ENCODE peak calls at places on chromosome 9, in nine cellular contexts. F is gastrocnemius medialis, P is stomach, I is adrenal gland, U is cardiac muscle cell, G is GM23338, A is psoas muscle, R is mucosa of descending colon, S is aorta. O is an unnamed sample. For H3K4me1, the result is how much of the 10 kb centered on the place peaks cover.

GRCh38 chr9:84339951-84340350 is 607 bp downstream of the SLC28A3 start:
- DNase-seq in F (no peak), P (no peak), I (no peak), U (peak), G (peak), A (no peak), R (no peak), S (no peak), O (no peak)

GRCh38 chr9:93079371-93079770 is 16.6 kb upstream of the CARD19 start:
- DNase-seq in F (peak), P (no peak), I (peak), U (no peak), G (no peak), A (no peak), R (no peak), S (peak), O (peak)

GRCh38 chr9:91166796-91167366 is 194.8 kb downstream of the AUH start:
- DNase-seq in F (no peak), P (peak), I (no peak), U (no peak), G (peak), A (no peak), R (peak), S (no peak), O (no peak)

GRCh38 chr9:69937358-69937757 is 106.3 kb upstream of the MAMDC2 start:
- DNase-seq in F (no peak), P (no peak), I (no peak), U (no peak), G (no peak), A (no peak), R (no peak), S (no peak), O (no peak)

GRCh38 chr9:106752581-106752980 is 110.4 kb upstream of the ZNF462 start:
- DNase-seq in F (no peak), P (no peak), I (peak), U (peak), G (no peak), A (no peak), R (no peak), S (no peak), O (no peak)

GRCh38 chr9:132670816-132671371 is 630 bp downstream of the GTF3C4 start:
- DNase-seq in F (no peak), P (no peak), I (peak), U (peak), G (peak), A (peak), R (peak), S (no peak), O (peak)

GRCh38 chr9:135550344-135550918 is 4.5 kb downstream of the OBP2A start:
- DNase-seq in F (no peak), P (no peak), I (no peak), U (no peak), G (no peak), A (no peak), R (no peak), S (no peak), O (no peak)

GRCh38 chr9:114824130-114824529 is 18.3 kb upstream of the TNFSF15 start:
- DNase-seq in F (no peak), P (no peak), I (no peak), U (no peak), G (no peak), A (no peak), R (no peak), S (no peak), O (no peak)

GRCh38 chr9:126925876-126926275 is 11.3 kb downstream of the RALGPS1 start:
- DNase-seq in F (no peak), P (no peak), I (no peak), U (no peak), G (no peak), A (no peak), R (no peak), S (no peak), O (no peak)
- H3K4me1 ChIP-seq in F (under half), P (under half), I (under half), U (under half), G (under half), A (under half), R (under half), S (under half), O (under half)

GRCh38 chr9:95775191-95775590 is 100.3 kb upstream of the ERCC6L2 start:
- DNase-seq in F (no peak), P (no peak), I (no peak), U (no peak), G (no peak), A (no peak), R (no peak), S (no peak), O (no peak)
- H3K4me1 ChIP-seq in F (under half), P (under half), I (under half), U (under half), G (under half), A (under half), R (under half), S (under half), O (under half)

DNA sequence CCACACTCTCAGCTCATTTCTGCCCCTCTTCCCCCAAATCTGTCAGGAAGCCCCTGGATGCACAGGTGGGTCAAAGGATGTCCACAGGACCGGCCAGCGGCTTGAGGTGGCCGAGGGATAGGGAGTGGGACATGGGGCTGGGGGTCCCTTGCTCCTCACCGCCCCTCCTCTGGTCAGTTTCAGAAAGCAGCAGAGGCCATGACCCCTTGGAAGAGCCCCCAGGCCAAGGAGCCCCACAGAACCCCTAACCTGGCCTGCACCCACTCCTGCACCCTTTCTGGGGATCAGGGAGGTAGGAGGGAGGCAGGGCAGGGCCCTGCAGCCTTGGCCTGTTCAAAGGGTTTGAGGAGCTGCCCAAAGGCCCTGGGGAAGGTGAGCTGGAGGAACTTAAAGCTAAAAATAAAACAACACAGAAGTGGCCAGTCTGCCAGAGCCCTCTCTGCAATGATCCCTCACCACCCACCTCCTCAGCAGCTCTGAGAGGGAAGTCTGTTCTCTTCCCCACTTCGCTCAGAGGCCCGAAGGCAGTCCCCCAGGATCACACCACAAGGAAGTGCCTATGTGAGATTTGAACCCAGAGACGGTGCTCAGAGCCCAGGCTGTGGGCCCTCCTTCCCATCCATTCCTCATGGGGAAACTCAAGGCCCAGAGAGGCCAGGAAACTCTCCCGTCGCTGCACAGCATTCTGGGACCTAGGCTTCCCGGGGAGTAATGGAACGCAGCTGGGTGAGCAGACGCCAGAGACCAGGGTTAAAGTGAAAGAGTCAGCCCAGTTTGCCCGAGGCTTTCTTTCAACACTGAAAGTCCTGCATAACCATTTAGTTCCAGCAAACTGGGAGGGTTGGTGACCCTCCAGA is 918 bp downstream of the ENG start:
- DNase-seq in F (no peak), P (no peak), I (no peak), U (peak), G (no peak), A (no peak), R (no peak), S (no peak), O (no peak)
- H3K4me1 ChIP-seq in F (under half), P (under half), I (under half), U (under half), G (under half), A (under half), R (under half), S (under half), O (under half)

GRCh38 chr9:105290401-105290800 is 46.0 kb downstream of the SLC44A1 start:
- DNase-seq in F (no peak), P (no peak), I (no peak), U (no peak), G (no peak), A (no peak), R (no peak), S (no peak), O (no peak)
- H3K4me1 ChIP-seq in F (under half), P (under half), I (under half), U (under half), G (half or more), A (under half), R (under half), S (under half), O (under half)

GRCh38 chr9:121655231-121655755 is 3.9 kb downstream of the DAB2IP start:
- DNase-seq in F (no peak), P (no peak), I (no peak), U (no peak), G (no peak), A (no peak), R (no peak), S (no peak), O (no peak)
- H3K4me1 ChIP-seq in F (half or more), P (half or more), I (under half), U (under half), G (under half), A (half or more), R (under half), S (under half), O (under half)

GRCh38 chr9:16057541-16057940 is 504.7 kb downstream of the CCDC171 start:
- DNase-seq in F (no peak), P (no peak), I (no peak), U (no peak), G (no peak), A (no peak), R (no peak), S (no peak), O (no peak)
- H3K4me1 ChIP-seq in F (under half), P (under half), I (under half), U (under half), G (under half), A (under half), R (under half), S (under half), O (under half)

DNA sequence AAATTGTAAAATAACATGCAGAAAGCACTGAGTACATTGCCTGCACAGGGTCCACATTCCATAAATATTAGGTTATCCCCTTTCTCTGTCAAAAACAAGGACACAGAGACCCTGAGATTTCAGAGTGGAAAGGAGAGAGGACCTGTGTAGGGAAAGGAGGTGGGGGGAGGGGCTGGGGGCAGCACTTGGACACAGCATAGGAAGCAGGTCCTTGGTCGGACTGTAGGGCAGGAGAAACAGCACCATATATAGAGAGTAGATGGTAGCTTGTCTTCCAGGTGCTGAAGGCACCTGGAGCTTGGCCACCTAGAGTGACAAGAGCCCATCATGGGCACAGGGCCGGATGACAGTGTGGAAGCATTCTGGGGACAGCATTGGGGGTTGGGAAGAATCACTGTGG is 2.4 kb downstream of the TPM2 start:
- DNase-seq in F (peak), P (no peak), I (no peak), U (peak), G (no peak), A (no peak), R (no peak), S (no peak), O (no peak)
- H3K4me1 ChIP-seq in F (half or more), P (half or more), I (under half), U (under half), G (under half), A (under half), R (under half), S (under half), O (under half)

DNA sequence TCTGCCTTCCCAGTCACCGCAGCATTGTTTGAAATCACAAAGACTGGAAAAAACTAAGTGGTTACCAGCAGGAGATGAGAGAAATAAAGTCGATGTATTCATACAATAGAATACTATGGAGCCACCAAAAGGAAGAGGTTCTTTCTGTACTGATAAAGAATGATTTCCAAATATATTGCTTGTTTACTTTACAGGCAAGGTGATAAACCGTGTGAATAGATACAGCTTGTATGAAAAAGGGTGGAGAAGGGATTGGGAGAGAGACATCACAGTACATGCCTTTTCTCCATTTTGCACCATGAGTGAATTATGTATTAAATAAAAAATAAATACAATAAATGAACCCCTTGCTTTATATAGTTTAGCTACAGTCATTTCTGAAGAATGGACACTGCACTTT is 91.7 kb downstream of the RFK start:
- DNase-seq in F (no peak), P (no peak), I (no peak), U (no peak), G (no peak), A (no peak), R (no peak), S (no peak), O (no peak)
- H3K4me1 ChIP-seq in F (under half), P (under half), I (under half), U (under half), G (under half), A (under half), R (under half), S (under half), O (under half)

GRCh38 chr9:131406567-131407436 is 12.9 kb downstream of the PRRC2B start:
- DNase-seq in F (no peak), P (no peak), I (no peak), U (no peak), G (no peak), A (no peak), R (no peak), S (no peak), O (no peak)

GRCh38 chr9:131407717-131408195 is 13.9 kb downstream of the PRRC2B start:
- DNase-seq in F (peak), P (no peak), I (peak), U (peak), G (peak), A (peak), R (no peak), S (no peak), O (peak)

GRCh38 chr9:131410051-131410491 is 16.2 kb downstream of the PRRC2B start:
- DNase-seq in F (no peak), P (no peak), I (no peak), U (no peak), G (no peak), A (no peak), R (no peak), S (no peak), O (no peak)

GRCh38 chr9:131411719-131412681 is 18.1 kb downstream of the PRRC2B start:
- DNase-seq in F (no peak), P (no peak), I (no peak), U (no peak), G (no peak), A (no peak), R (no peak), S (no peak), O (no peak)

GRCh38 chr9:131409458-131409992 is 15.6 kb downstream of the PRRC2B start:
- DNase-seq in F (no peak), P (no peak), I (no peak), U (no peak), G (no peak), A (no peak), R (no peak), S (no peak), O (no peak)
- H3K4me1 ChIP-seq in F (half or more), P (half or more), I (half or more), U (half or more), G (half or more), A (half or more), R (under half), S (under half), O (half or more)

GRCh38 chr9:112751059-112751795 is 667 bp downstream of the SNX30 start:
- DNase-seq in F (peak), P (peak), I (peak), U (peak), G (peak), A (peak), R (peak), S (peak), O (peak)

GRCh38 chr9:112752334-112753110 is 2.0 kb downstream of the SNX30 start:
- DNase-seq in F (no peak), P (no peak), I (no peak), U (no peak), G (no peak), A (no peak), R (no peak), S (no peak), O (no peak)

GRCh38 chr9:112750767-112751058 is 153 bp downstream of the SNX30 start:
- DNase-seq in F (no peak), P (no peak), I (no peak), U (no peak), G (no peak), A (no peak), R (no peak), S (no peak), O (no peak)

GRCh38 chr9:112748041-112748440 is 2.5 kb upstream of the SNX30 start:
- DNase-seq in F (no peak), P (no peak), I (no peak), U (no peak), G (no peak), A (no peak), R (no peak), S (no peak), O (no peak)

GRCh38 chr9:112750111-112750766 is at the start of gene SNX30:
- DNase-seq in F (peak), P (peak), I (peak), U (peak), G (peak), A (peak), R (peak), S (peak), O (peak)
- H3K4me1 ChIP-seq in F (under half), P (half or more), I (under half), U (under half), G (under half), A (under half), R (under half), S (under half), O (under half)

O was measured in Peyer's patch.